ENCODE peak calls at places on chromosomes 4 and X, in eight cellular contexts. Y is kidney, Z is mammary epithelial cell, X is A549, A is HCT116, B is stomach, C is heart left ventricle, J is spleen. L is an unnamed sample. For H3K4me1, the result is how much of the 10 kb centered on the place peaks cover.

GRCh38 chr4:181548873-181549541 is 694.2 kb upstream of the TENM3 start:
- DNase-seq in Z (peak), C (no peak), Y (no peak), A (peak), J (no peak), X (peak), B (no peak), L (peak)

GRCh38 chr4:54440394-54441223 is 211.5 kb downstream of the PDGFRA start:
- DNase-seq in Z (peak), J (no peak), B (no peak), C (no peak), Y (no peak), X (peak), A (peak), L (peak)

GRCh38 chrX:34341258-34341657 is 209.1 kb upstream of the FAM47A start:
- DNase-seq in X (peak), B (no peak), C (no peak), A (no peak), Y (no peak), J (no peak), Z (no peak), L (no peak)

GRCh38 chrX:131958724-131959123 is 64.4 kb upstream of the STK26 start:
- DNase-seq in Y (no peak), J (no peak), X (no peak), A (no peak), C (no peak), Z (no peak), B (no peak), L (no peak)

GRCh38 chr4:145298885-145299284 is 118.5 kb upstream of the OTUD4 start:
- DNase-seq in Y (no peak), C (no peak), J (no peak), A (no peak), Z (no peak), X (no peak), B (peak), L (no peak)

GRCh38 chr4:79651516-79651915 is 243.5 kb upstream of the GK2 start:
- DNase-seq in A (no peak), J (no peak), C (no peak), X (no peak), B (no peak), Z (no peak), Y (no peak), L (no peak)

GRCh38 chr4:56229947-56230346 is 157.3 kb downstream of the AASDH start:
- DNase-seq in Y (no peak), B (no peak), A (no peak), Z (no peak), J (no peak), C (no peak), X (no peak), L (no peak)

GRCh38 chr4:165207016-165207430 is 338 bp upstream of the KLHL2 start:
- DNase-seq in C (no peak), Z (peak), X (peak), Y (no peak), J (peak), A (no peak), B (no peak), L (no peak)

GRCh38 chrX:40734956-40735317 is 405 bp downstream of the MED14 start:
- DNase-seq in J (no peak), Y (no peak), X (peak), Z (no peak), A (no peak), C (no peak), B (no peak), L (peak)

GRCh38 chrX:118226060-118226428 is 109.4 kb upstream of the KLHL13 start:
- DNase-seq in Y (no peak), J (no peak), Z (no peak), B (no peak), C (no peak), A (no peak), X (peak), L (no peak)

GRCh38 chr4:7021930-7022658 is 21.1 kb upstream of the TADA2B start:
- DNase-seq in A (no peak), C (no peak), Z (peak), X (peak), Y (no peak), B (no peak), J (peak), L (peak)

GRCh38 chr4:78310056-78310731 is 241.4 kb upstream of the ANXA3 start:
- DNase-seq in X (no peak), Y (no peak), J (no peak), B (no peak), Z (peak), A (no peak), C (no peak), L (no peak)

GRCh38 chrX:139759637-139760036 is 51.7 kb upstream of the MCF2 start:
- DNase-seq in X (peak), A (no peak), C (no peak), Y (no peak), J (no peak), Z (peak), B (no peak), L (no peak)

GRCh38 chr4:133493776-133494175 is 344.7 kb downstream of the PCDH10 start:
- DNase-seq in Z (no peak), Y (no peak), B (no peak), C (no peak), X (no peak), J (no peak), A (no peak), L (no peak)

GRCh38 chr4:176814770-176815169 is 22.0 kb upstream of the VEGFC start:
- DNase-seq in C (no peak), Y (no peak), Z (no peak), A (no peak), B (no peak), J (no peak), X (no peak), L (peak)

GRCh38 chr4:86131456-86131855 is 228.4 kb downstream of the MAPK10 start:
- DNase-seq in C (no peak), A (no peak), J (no peak), B (no peak), Z (no peak), Y (no peak), X (no peak), L (no peak)

GRCh38 chr4:155667538-155668511 is 1.2 kb downstream of the GUCY1A1 start:
- DNase-seq in Y (peak), J (peak), A (no peak), X (peak), B (no peak), Z (peak), C (peak), L (peak)

GRCh38 chrX:51407520-51408409 is 75.1 kb downstream of the NUDT10 start:
- DNase-seq in J (no peak), C (no peak), X (no peak), Z (no peak), B (no peak), Y (peak), A (no peak), L (peak)

GRCh38 chrX:44828008-44828605 is 15.7 kb upstream of the DUSP21 start:
- DNase-seq in A (peak), B (no peak), Y (no peak), C (no peak), J (no peak), X (peak), Z (peak), L (peak)

GRCh38 chr4:186651624-186652023 is 72.0 kb downstream of the FAT1 start:
- DNase-seq in Y (peak), C (peak), A (no peak), J (no peak), Z (no peak), B (peak), X (peak), L (no peak)

GRCh38 chr4:140579278-140579677 is 10.5 kb upstream of the UCP1 start:
- DNase-seq in A (no peak), Z (no peak), X (no peak), Y (no peak), J (no peak), B (no peak), C (no peak), L (no peak)

GRCh38 chrX:108071578-108071977 is 19.8 kb downstream of the PSMD10 start:
- DNase-seq in Z (no peak), A (no peak), J (no peak), X (no peak), C (no peak), B (no peak), Y (no peak), L (no peak)

GRCh38 chr4:70927502-70928139 is 25.5 kb downstream of the MOB1B start:
- DNase-seq in X (no peak), B (no peak), Z (no peak), Y (no peak), J (no peak), A (no peak), C (no peak), L (no peak)

GRCh38 chrX:17597836-17598434 is 139.4 kb upstream of the SCML1 start:
- DNase-seq in Z (no peak), C (peak), X (no peak), B (peak), A (no peak), Y (peak), J (no peak), L (no peak)

GRCh38 chr4:8517946-8518345 is 62.2 kb upstream of the GPR78 start:
- DNase-seq in A (no peak), C (no peak), Z (no peak), J (no peak), X (no peak), Y (no peak), B (no peak), L (peak)

GRCh38 chr4:41426523-41426922 is 111.4 kb upstream of the LIMCH1 start:
- DNase-seq in B (no peak), A (no peak), C (no peak), X (no peak), J (no peak), Y (no peak), Z (no peak), L (no peak)

GRCh38 chrX:124388562-124388961 is 42.2 kb downstream of the SH2D1A start:
- DNase-seq in Y (peak), J (no peak), A (peak), C (peak), Z (peak), X (peak), B (peak), L (peak)

GRCh38 chr4:158816953-158817352 is 48.1 kb downstream of the FNIP2 start:
- DNase-seq in X (no peak), J (no peak), A (no peak), B (no peak), C (no peak), Y (no peak), Z (no peak), L (no peak)
- H3K4me1 ChIP-seq in X (under half), J (half or more), A (under half), B (half or more), C (under half), Y (half or more), Z (under half), L (half or more)

GRCh38 chr4:102817021-102817605 is 10.2 kb downstream of the UBE2D3 start:
- DNase-seq in Z (peak), C (no peak), A (no peak), J (no peak), Y (no peak), X (no peak), B (no peak), L (no peak)
- H3K4me1 ChIP-seq in Z (half or more), C (under half), A (under half), J (half or more), Y (half or more), X (half or more), B (half or more), L (half or more)

GRCh38 chrX:19760345-19760744 is 127.1 kb downstream of the SH3KBP1 start:
- DNase-seq in J (no peak), Y (no peak), X (no peak), Z (no peak), C (no peak), B (no peak), A (no peak), L (no peak)
- H3K4me1 ChIP-seq in J (under half), Y (under half), X (under half), Z (under half), C (under half), B (under half), A (under half), L (under half)

GRCh38 chrX:12996934-12997435 is 22.1 kb downstream of the TMSB4X start:
- DNase-seq in Z (no peak), B (no peak), Y (no peak), X (no peak), C (no peak), A (no peak), J (no peak), L (no peak)

GRCh38 chrX:13001097-13001496 is 26.2 kb downstream of the TMSB4X start:
- DNase-seq in X (no peak), C (no peak), Y (no peak), Z (peak), A (no peak), J (no peak), B (no peak), L (no peak)

GRCh38 chrX:12999422-12999821 is 24.5 kb downstream of the TMSB4X start:
- DNase-seq in Y (no peak), B (no peak), J (no peak), C (no peak), A (no peak), Z (no peak), X (no peak), L (no peak)

GRCh38 chrX:13000311-13000811 is 25.5 kb downstream of the TMSB4X start:
- DNase-seq in B (no peak), X (no peak), Z (no peak), C (peak), J (no peak), A (no peak), Y (no peak), L (peak)

DNA sequence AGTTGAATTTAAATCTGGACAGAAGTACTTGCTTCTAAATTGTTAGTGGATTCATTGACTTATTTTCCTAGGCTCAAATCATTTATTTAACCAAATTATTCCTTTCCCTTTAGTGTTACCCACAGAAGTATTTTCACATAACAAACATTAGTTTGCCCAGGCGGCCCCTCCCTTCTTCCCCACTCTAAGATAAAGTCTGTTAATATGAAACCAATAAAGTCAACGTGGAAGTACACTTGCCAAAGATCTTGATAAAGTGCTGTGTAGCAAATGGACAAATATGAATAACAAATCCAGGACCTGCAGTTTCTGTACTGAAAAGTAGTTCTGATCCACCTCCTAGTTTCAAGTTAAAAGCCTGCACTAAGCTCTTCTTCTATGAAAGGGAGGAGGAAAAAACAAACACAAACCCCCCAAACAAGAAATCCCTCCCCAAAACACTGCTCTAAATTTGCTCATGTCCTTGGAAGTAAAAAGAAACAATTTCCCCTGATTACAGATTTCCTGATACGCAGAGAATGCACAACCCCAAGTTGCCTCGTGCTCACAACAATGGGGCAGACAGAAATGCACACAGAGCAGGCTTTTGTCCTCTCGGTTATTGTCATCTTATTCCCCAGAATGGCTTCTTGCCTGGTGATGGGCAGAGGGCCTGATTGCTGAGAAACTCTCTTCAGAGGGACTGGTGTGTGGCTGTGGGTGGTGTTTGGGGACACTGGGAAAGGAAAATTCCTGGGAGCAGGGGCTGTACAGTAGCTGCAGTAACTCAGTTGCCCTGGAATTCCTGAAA is 23.2 kb downstream of the TMSB4X start:
- DNase-seq in X (no peak), J (no peak), C (no peak), B (peak), Z (no peak), A (no peak), Y (no peak), L (no peak)
- H3K4me1 ChIP-seq in X (half or more), J (half or more), C (under half), B (under half), Z (under half), A (under half), Y (under half), L (under half)

GRCh38 chr4:108116423-108117168 is 52.1 kb downstream of the LEF1 start:
- DNase-seq in B (no peak), J (no peak), Z (no peak), Y (no peak), A (no peak), C (no peak), X (no peak), L (no peak)

GRCh38 chr4:108114503-108114902 is 54.2 kb downstream of the LEF1 start:
- DNase-seq in Y (no peak), A (no peak), J (no peak), B (no peak), X (no peak), Z (no peak), C (no peak), L (no peak)

GRCh38 chr4:108113229-108113628 is 55.5 kb downstream of the LEF1 start:
- DNase-seq in A (no peak), C (no peak), J (no peak), X (no peak), Z (no peak), Y (no peak), B (no peak), L (no peak)

GRCh38 chr4:108117473-108118182 is 51.1 kb downstream of the LEF1 start:
- DNase-seq in Z (no peak), C (no peak), B (no peak), Y (no peak), A (no peak), X (peak), J (no peak), L (no peak)

GRCh38 chr4:108115168-108115526 is 53.6 kb downstream of the LEF1 start:
- DNase-seq in Z (no peak), A (no peak), Y (no peak), B (no peak), J (no peak), X (no peak), C (no peak), L (no peak)
- H3K4me1 ChIP-seq in Z (under half), A (under half), Y (under half), B (under half), J (half or more), X (under half), C (under half), L (under half)

GRCh38 chrX:32847921-32848320 is 363.4 kb downstream of the DMD start:
- DNase-seq in Z (peak), C (no peak), Y (no peak), X (no peak), B (no peak), A (no peak), J (no peak), L (no peak)
- H3K4me1 ChIP-seq in Z (under half), C (under half), Y (under half), X (under half), B (under half), A (under half), J (under half), L (under half)